ENCODE peak calls at places on chromosomes 16 and 17, in six cellular contexts. G is sigmoid colon, Q is transverse colon, U is stomach, R is upper lobe of left lung, Y is ovary. O is an unnamed sample.

GRCh38 chr17:68567035-68567434 is 34.1 kb downstream of the FAM20A start:
- DNase-seq in G (no peak), Q (no peak), U (no peak), R (no peak), Y (no peak), O (no peak)

GRCh38 chr16:4752351-4753100 is 14.4 kb downstream of the ZNF500 start:
- DNase-seq in G (no peak), Q (no peak), U (no peak), R (no peak), Y (no peak), O (no peak)

GRCh38 chr17:43609613-43610385 is 51.9 kb downstream of the MEOX1 start:
- DNase-seq in G (no peak), Q (no peak), U (no peak), R (no peak), Y (no peak), O (no peak)

GRCh38 chr17:82799591-82799990 is 40.2 kb downstream of the ZNF750 start:
- DNase-seq in G (no peak), Q (peak; percentile 74), U (no peak), R (no peak), Y (no peak), O (no peak)

GRCh38 chr16:13680021-13680672 is 239.8 kb upstream of the ERCC4 start:
- DNase-seq in G (no peak), Q (no peak), U (no peak), R (no peak), Y (no peak), O (no peak)

GRCh38 chr17:70767102-70767701 is 597.9 kb downstream of the KCNJ2 start:
- DNase-seq in G (no peak), Q (no peak), U (no peak), R (no peak), Y (no peak), O (no peak)

GRCh38 chr17:63622571-63623390 is 564 bp downstream of the MAP3K3 start:
- DNase-seq in G (peak; percentile 86), Q (peak; percentile 76), U (peak; percentile 80), R (peak; percentile 77), Y (peak; percentile 62), O (peak; percentile 81)

GRCh38 chr16:70740174-70740918 is 54.5 kb upstream of the MTSS2 start:
- DNase-seq in G (no peak), Q (no peak), U (no peak), R (no peak), Y (no peak), O (no peak)

GRCh38 chr16:4414187-4414909 is 2.0 kb downstream of the CORO7 start:
- DNase-seq in G (no peak), Q (peak; percentile 61), U (peak; percentile 48), R (no peak), Y (no peak), O (no peak)

GRCh38 chr16:68473358-68474064 is 25.2 kb upstream of the SMPD3 start:
- DNase-seq in G (no peak), Q (no peak), U (no peak), R (peak; percentile 85), Y (no peak), O (no peak)

GRCh38 chr16:58684001-58684353 is 593 bp downstream of the SLC38A7 start:
- DNase-seq in G (peak; percentile 63), Q (no peak), U (no peak), R (no peak), Y (no peak), O (peak; percentile 8)

GRCh38 chr17:64565563-64565962 is 58.8 kb downstream of the CEP95 start:
- DNase-seq in G (no peak), Q (no peak), U (no peak), R (no peak), Y (no peak), O (no peak)

GRCh38 chr17:75456417-75457046 is at the start of gene TMEM94:
- DNase-seq in G (peak; percentile 99), Q (peak; percentile 96), U (peak; percentile 96), R (peak; percentile 95), Y (peak; percentile 96), O (peak; percentile 97)

GRCh38 chr17:4998027-4998665 is 396 bp downstream of the KIF1C start:
- DNase-seq in G (peak; percentile 83), Q (peak; percentile 23), U (peak; percentile 58), R (peak; percentile 43), Y (peak; percentile 65), O (peak; percentile 64)

GRCh38 chr17:65099941-65100315 is 37.2 kb upstream of the RGS9 start:
- DNase-seq in G (peak; percentile 73), Q (peak; percentile 61), U (peak; percentile 45), R (peak; percentile 44), Y (no peak), O (peak; percentile 45)

GRCh38 chr16:85202051-85202601 is 89.9 kb upstream of the CIBAR2 start:
- DNase-seq in G (no peak), Q (no peak), U (no peak), R (no peak), Y (peak; percentile 62), O (no peak)

DNA sequence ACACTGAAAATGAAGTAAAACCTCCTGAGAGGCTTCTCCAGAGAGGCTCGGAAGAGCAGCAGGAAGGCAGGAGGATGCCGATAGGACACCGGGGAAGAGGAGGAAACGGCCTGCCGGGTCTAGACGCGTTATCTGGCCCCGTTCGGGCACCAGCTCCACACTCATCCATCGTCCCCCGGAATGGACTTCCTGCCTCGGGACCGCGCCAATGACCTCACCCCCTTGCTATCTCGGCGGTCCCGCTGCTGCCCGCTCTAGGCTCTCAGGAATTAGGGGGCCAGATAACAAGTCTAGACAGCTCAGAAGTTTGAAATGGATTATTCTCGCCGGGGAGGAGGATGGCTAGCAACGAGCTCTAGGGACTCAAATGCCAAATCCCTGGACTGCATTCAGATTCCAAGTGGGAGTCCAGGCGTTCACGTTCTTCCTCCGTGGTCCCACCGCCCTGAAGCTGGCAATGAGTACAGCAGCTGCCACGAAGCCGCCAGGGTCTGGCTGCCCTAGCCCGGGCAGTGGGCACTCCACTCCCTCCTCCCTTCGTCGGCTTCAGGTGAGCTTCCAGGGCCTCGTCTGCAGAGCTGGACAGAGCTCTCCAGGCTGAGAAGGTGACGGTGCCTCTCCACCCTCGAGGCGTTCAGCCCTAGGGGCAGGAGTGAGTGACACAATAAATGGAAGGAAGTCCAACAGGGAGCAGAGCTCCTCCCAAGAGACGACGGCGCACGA is 351.0 kb downstream of the FOXL1 start:
- DNase-seq in G (no peak), Q (no peak), U (no peak), R (no peak), Y (no peak), O (no peak)
- TF ChIP-seq POLR2A in G (no peak), Q (no peak), U (no peak), R (no peak), Y (no peak), O (no peak)

DNA sequence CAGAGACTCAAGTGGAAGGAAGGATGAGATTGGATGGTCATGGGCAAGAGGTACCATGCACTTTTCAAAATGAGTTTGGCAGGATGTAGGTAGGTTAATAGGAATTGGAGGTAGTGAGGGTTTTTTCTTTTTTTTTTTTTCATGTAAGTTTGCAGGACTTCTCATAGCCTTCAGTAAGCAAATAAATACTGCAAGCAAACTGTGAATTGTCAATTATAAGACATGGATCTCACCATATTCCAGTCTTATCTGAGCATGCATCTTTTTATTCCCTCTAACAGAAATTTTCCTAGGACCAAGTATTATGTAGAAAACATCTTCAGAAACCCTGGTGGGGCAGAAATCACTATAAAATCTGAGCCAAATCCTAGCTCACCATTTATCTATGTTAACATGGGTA is 584.6 kb upstream of the CDH5 start:
- DNase-seq in G (no peak), Q (no peak), U (no peak), R (no peak), Y (no peak), O (no peak)
- TF ChIP-seq POLR2A in G (no peak), Q (no peak), U (no peak), R (no peak), Y (no peak), O (no peak)

GRCh38 chr17:47276868-47277267 is 23.2 kb downstream of the ITGB3 start:
- DNase-seq in G (peak; percentile 94), Q (peak; percentile 58), U (peak; percentile 64), R (peak; percentile 72), Y (peak; percentile 66), O (peak; percentile 66)

GRCh38 chr17:47273245-47273644 is 19.6 kb downstream of the ITGB3 start:
- DNase-seq in G (no peak), Q (no peak), U (no peak), R (no peak), Y (no peak), O (no peak)

GRCh38 chr17:47274319-47275069 is 20.9 kb downstream of the ITGB3 start:
- DNase-seq in G (peak; percentile 76), Q (no peak), U (no peak), R (no peak), Y (no peak), O (no peak)

GRCh38 chr17:47276444-47276843 is 22.8 kb downstream of the ITGB3 start:
- DNase-seq in G (no peak), Q (no peak), U (no peak), R (no peak), Y (no peak), O (no peak)

DNA sequence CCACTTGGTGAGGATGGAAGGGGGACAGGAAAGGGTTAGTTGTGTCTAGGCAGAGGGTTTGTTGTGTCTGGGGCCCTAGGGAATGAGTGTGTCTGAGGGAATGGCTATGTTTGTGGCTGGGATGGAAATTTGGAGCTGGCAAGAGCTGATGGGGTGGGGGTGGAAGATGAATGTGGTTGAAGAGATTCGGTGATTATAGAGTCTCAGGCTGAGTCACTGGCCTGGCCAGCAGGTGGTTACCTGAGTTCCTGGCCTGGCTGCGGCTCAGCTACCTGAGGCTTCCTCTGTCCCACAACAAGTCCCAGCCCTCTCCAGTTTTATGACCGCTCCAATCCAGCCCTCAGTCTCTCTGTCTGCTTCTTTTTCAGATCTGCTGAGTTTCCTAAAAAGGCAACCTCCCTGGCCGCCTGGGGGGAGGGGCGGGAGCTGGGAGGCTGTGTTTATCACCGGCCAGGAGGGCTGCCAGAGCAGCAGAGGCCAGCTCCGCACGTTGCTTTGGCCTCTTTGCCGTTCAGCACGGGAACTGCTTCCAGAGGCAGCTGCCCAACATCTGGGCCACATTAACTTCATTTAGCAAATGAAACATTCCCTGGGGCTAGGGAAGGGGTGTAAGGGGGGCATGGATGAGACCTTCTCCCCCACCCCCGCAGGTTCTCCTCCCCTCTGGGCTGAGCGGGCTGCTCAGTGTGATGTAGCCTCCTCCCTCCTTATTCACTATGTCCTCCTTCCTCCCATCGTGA is 21.8 kb downstream of the ITGB3 start:
- DNase-seq in G (peak; percentile 98), Q (peak; percentile 75), U (peak; percentile 66), R (peak; percentile 48), Y (peak; percentile 92), O (peak; percentile 65)
- TF ChIP-seq POLR2A in G (no peak), Q (no peak), U (no peak), R (no peak), Y (no peak), O (no peak)

GRCh38 chr16:20729141-20729540 is 12.5 kb downstream of the THUMPD1 start:
- DNase-seq in G (no peak), Q (no peak), U (no peak), R (no peak), Y (no peak), O (no peak)

GRCh38 chr16:20735504-20735903 is 6.1 kb downstream of the THUMPD1 start:
- DNase-seq in G (no peak), Q (no peak), U (no peak), R (no peak), Y (no peak), O (no peak)

GRCh38 chr16:20734782-20735181 is 6.8 kb downstream of the THUMPD1 start:
- DNase-seq in G (no peak), Q (no peak), U (no peak), R (no peak), Y (no peak), O (no peak)

DNA sequence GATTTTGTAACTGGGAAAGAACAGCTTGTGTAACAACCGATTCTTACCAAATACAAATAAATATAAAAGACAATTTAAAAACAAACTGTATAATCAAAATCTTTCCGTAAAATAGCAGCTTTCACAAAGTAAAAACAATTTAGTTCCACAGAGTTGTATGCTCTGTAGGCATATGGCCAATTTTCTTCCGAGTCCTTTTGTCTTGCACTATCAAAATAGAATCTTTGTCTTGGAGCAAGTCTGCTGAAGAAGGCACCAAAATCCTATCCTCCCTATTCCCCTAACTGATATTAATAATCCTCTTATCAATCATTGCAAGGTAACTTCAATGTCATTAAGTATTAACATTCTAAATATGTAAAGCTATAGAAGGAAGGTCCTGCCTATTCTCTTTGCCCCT is 7.6 kb downstream of the THUMPD1 start:
- DNase-seq in G (no peak), Q (no peak), U (no peak), R (no peak), Y (no peak), O (no peak)
- TF ChIP-seq POLR2A in G (no peak), Q (no peak), U (no peak), R (no peak), Y (no peak), O (no peak)